ENCODE peak calls at places on chromosome 1, in six cellular contexts. Q is fibroblast of villous mesenchyme, P is bronchial epithelial cell, Z is right lobe of liver, Y is cardiac muscle cell, J is neural progenitor cell. H is an unnamed sample.

GRCh38 chr1:200028586-200029034 is 1.1 kb downstream of the NR5A2 start:
- DNase-seq in Q (no peak), P (peak; percentile 3), Z (no peak), Y (no peak), J (peak; percentile 44), H (no peak)

GRCh38 chr1:19661721-19662228 is 2.9 kb upstream of the HTR6 start:
- DNase-seq in Q (peak; percentile 61), P (peak; percentile 46), Z (no peak), Y (peak; percentile 66), J (no peak), H (no peak)

GRCh38 chr1:65002156-65002507 is 35.8 kb upstream of the JAK1 start:
- DNase-seq in Q (no peak), P (no peak), Z (no peak), Y (no peak), J (no peak), H (no peak)

GRCh38 chr1:41662656-41663437 is 178.4 kb upstream of the EDN2 start:
- DNase-seq in Q (peak; percentile 88), P (peak; percentile 36), Z (no peak), Y (peak; percentile 68), J (peak; percentile 72), H (no peak)

GRCh38 chr1:247419326-247419725 is 3.4 kb downstream of the NLRP3 start:
- DNase-seq in Q (no peak), P (no peak), Z (no peak), Y (no peak), J (no peak), H (no peak)

GRCh38 chr1:161190962-161191521 is 7.8 kb downstream of the ADAMTS4 start:
- DNase-seq in Q (no peak), P (no peak), Z (peak; percentile 49), Y (no peak), J (no peak), H (no peak)

GRCh38 chr1:216119600-216119999 is 303.6 kb downstream of the USH2A start:
- DNase-seq in Q (peak; percentile 11), P (peak; percentile 40), Z (no peak), Y (peak; percentile 45), J (peak; percentile 17), H (no peak)

GRCh38 chr1:108505766-108506075 is 54.2 kb upstream of the EEIG2 start:
- DNase-seq in Q (no peak), P (no peak), Z (no peak), Y (no peak), J (no peak), H (no peak)

GRCh38 chr1:220666349-220666748 is 23.8 kb upstream of the C1orf115 start:
- DNase-seq in Q (no peak), P (no peak), Z (no peak), Y (no peak), J (no peak), H (no peak)

GRCh38 chr1:171335964-171336363 is 22.0 kb downstream of the FMO4 start:
- DNase-seq in Q (no peak), P (no peak), Z (peak; percentile 75), Y (no peak), J (no peak), H (no peak)

GRCh38 chr1:204103121-204103741 is 30.3 kb downstream of the SOX13 start:
- DNase-seq in Q (peak; percentile 43), P (peak; percentile 48), Z (no peak), Y (peak; percentile 52), J (peak; percentile 46), H (no peak)

GRCh38 chr1:36663772-36664430 is 181.2 kb upstream of the CSF3R start:
- DNase-seq in Q (no peak), P (no peak), Z (no peak), Y (no peak), J (no peak), H (no peak)

GRCh38 chr1:17170571-17170970 is 34.4 kb upstream of the PADI1 start:
- DNase-seq in Q (peak; percentile 76), P (no peak), Z (no peak), Y (no peak), J (no peak), H (no peak)

GRCh38 chr1:2350486-2350885 is 40.9 kb downstream of the MORN1 start:
- DNase-seq in Q (no peak), P (no peak), Z (no peak), Y (no peak), J (no peak), H (no peak)

GRCh38 chr1:32454726-32455125 is 10.1 kb upstream of the ZBTB8B start:
- DNase-seq in Q (no peak), P (peak; percentile 57), Z (no peak), Y (peak; percentile 53), J (peak; percentile 82), H (no peak)

GRCh38 chr1:219639843-219640606 is 27.1 kb upstream of the ZC3H11B start:
- DNase-seq in Q (no peak), P (peak; percentile 64), Z (no peak), Y (no peak), J (no peak), H (no peak)

GRCh38 chr1:232657426-232657825 is 27.5 kb upstream of the SIPA1L2 start:
- DNase-seq in Q (no peak), P (no peak), Z (no peak), Y (peak; percentile 54), J (no peak), H (no peak)

GRCh38 chr1:205924436-205924742 is 18.9 kb downstream of the SLC26A9 start:
- DNase-seq in Q (no peak), P (no peak), Z (no peak), Y (no peak), J (no peak), H (no peak)

GRCh38 chr1:234214129-234214910 is 158.9 kb upstream of the COA6 start:
- DNase-seq in Q (no peak), P (peak; percentile 21), Z (peak; percentile 64), Y (peak; percentile 23), J (peak; percentile 66), H (no peak)

GRCh38 chr1:193111641-193112090 is 6.5 kb upstream of the GLRX2 start:
- DNase-seq in Q (peak; percentile 89), P (peak; percentile 76), Z (peak; percentile 81), Y (peak; percentile 91), J (peak; percentile 16), H (peak; percentile 27)

GRCh38 chr1:43868741-43869067 is 64.9 kb upstream of the ARTN start:
- DNase-seq in Q (peak; percentile 92), P (no peak), Z (no peak), Y (peak; percentile 95), J (no peak), H (no peak)

GRCh38 chr1:167579986-167580385 is 26.4 kb upstream of the CREG1 start:
- DNase-seq in Q (no peak), P (no peak), Z (no peak), Y (no peak), J (no peak), H (no peak)

GRCh38 chr1:109252893-109253802 is 3.8 kb downstream of the CELSR2 start:
- DNase-seq in Q (no peak), P (no peak), Z (peak; percentile 43), Y (peak; percentile 38), J (no peak), H (no peak)

GRCh38 chr1:154935749-154936415 is 637 bp downstream of the PMVK start:
- DNase-seq in Q (no peak), P (no peak), Z (no peak), Y (no peak), J (no peak), H (no peak)

GRCh38 chr1:101302831-101303511 is 66.2 kb downstream of the S1PR1 start:
- DNase-seq in Q (no peak), P (peak; percentile 28), Z (no peak), Y (peak; percentile 43), J (no peak), H (no peak)

GRCh38 chr1:66374148-66374547 is 159.8 kb upstream of the SGIP1 start:
- DNase-seq in Q (no peak), P (no peak), Z (no peak), Y (peak; percentile 40), J (no peak), H (no peak)

GRCh38 chr1:29962356-29962755 is 726.0 kb downstream of the PTPRU start:
- DNase-seq in Q (no peak), P (no peak), Z (no peak), Y (no peak), J (no peak), H (no peak)

GRCh38 chr1:30617161-30617560 is 106.2 kb downstream of the MATN1 start:
- DNase-seq in Q (no peak), P (no peak), Z (no peak), Y (no peak), J (no peak), H (no peak)

GRCh38 chr1:221724931-221725605 is 16.8 kb downstream of the DUSP10 start:
- DNase-seq in Q (peak; percentile 66), P (peak; percentile 74), Z (no peak), Y (peak; percentile 67), J (no peak), H (no peak)

GRCh38 chr1:13812456-13813397 is 112.7 kb downstream of the PRDM2 start:
- DNase-seq in Q (no peak), P (peak; percentile 56), Z (no peak), Y (no peak), J (no peak), H (no peak)

GRCh38 chr1:168513656-168514404 is 30.0 kb downstream of the XCL2 start:
- DNase-seq in Q (no peak), P (no peak), Z (no peak), Y (peak; percentile 59), J (no peak), H (no peak)

GRCh38 chr1:111727056-111727455 is 12.1 kb downstream of the INKA2 start:
- DNase-seq in Q (no peak), P (no peak), Z (no peak), Y (no peak), J (no peak), H (no peak)

GRCh38 chr1:22920026-22920733 is 52.5 kb downstream of the LACTBL1 start:
- DNase-seq in Q (no peak), P (no peak), Z (no peak), Y (no peak), J (peak; percentile 26), H (no peak)

GRCh38 chr1:201660931-201661822 is 122.2 kb downstream of the NAV1 start:
- DNase-seq in Q (no peak), P (no peak), Z (no peak), Y (no peak), J (no peak), H (no peak)
- TF ChIP-seq CTCF in Q (no peak), P (no peak), Z (no peak), Y (no peak), J (no peak), H (no peak)

DNA sequence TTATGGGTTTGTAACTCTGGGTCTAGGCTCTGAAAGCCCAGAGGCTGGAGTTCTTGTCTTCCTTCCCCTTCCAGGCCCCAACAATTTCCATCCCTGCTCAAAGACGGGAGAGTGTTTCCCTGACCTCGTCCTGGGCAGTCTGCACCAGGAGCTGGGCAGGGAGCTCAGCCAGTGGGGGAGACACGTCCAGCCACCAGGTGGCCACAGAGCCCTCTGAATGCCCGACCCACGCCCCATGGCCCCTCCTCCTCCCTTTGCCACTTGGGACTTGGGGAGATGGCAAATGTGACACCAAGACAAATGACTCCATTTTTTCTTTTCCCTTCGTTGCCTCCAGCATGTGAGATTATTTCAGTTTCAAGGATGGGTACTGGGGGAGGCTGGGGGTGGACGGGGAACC is 159.9 kb upstream of the AJAP1 start:
- DNase-seq in Q (no peak), P (no peak), Z (no peak), Y (no peak), J (peak; percentile 51), H (no peak)
- TF ChIP-seq CTCF in Q (no peak), P (no peak), Z (peak; percentile 20), Y (no peak), J (peak; percentile 54), H (no peak)

GRCh38 chr1:119771016-119771415 is 2.3 kb upstream of the HMGCS2 start:
- DNase-seq in Q (no peak), P (no peak), Z (no peak), Y (peak; percentile 43), J (peak; percentile 61), H (no peak)
- TF ChIP-seq CTCF in Q (no peak), P (no peak), Z (no peak), Y (no peak), J (peak; percentile 44), H (no peak)

GRCh38 chr1:84930831-84931230 is 37.8 kb upstream of the LPAR3 start:
- DNase-seq in Q (no peak), P (peak; percentile 40), Z (no peak), Y (no peak), J (no peak), H (no peak)
- TF ChIP-seq CTCF in Q (no peak), P (no peak), Z (no peak), Y (no peak), J (no peak), H (peak; percentile 6)

H was measured in Panc1.